ENCODE peak calls at places on chromosome 22, in six cellular contexts. Z, B, X, G, E and N are unnamed samples. For H3K36me3, the result is how much of the 10 kb centered on the place peaks cover.

GRCh38 chr22:21690401-21690801 is 24.6 kb downstream of the PPIL2 start:
- DNase-seq in Z (no peak), B (no peak), X (no peak), G (no peak), E (no peak), N (no peak)

GRCh38 chr22:33030923-33031525 is 27.2 kb downstream of the SYN3 start:
- DNase-seq in Z (no peak), B (no peak), X (no peak), G (no peak), E (peak), N (no peak)

GRCh38 chr22:47102648-47103047 is 340.2 kb downstream of the TBC1D22A start:
- DNase-seq in Z (no peak), B (no peak), X (no peak), G (peak), E (no peak), N (no peak)

GRCh38 chr22:44648085-44648820 is 53.8 kb upstream of the PRR5 start:
- DNase-seq in Z (no peak), B (no peak), X (no peak), G (no peak), E (no peak), N (peak)

GRCh38 chr22:48923165-48923875 is 904.4 kb downstream of the BRD1 start:
- DNase-seq in Z (no peak), B (no peak), X (no peak), G (no peak), E (peak), N (no peak)

GRCh38 chr22:50403701-50404101 is 60.6 kb downstream of the PPP6R2 start:
- DNase-seq in Z (peak), B (no peak), X (no peak), G (peak), E (no peak), N (no peak)

GRCh38 chr22:24567668-24568067 is 11.9 kb downstream of the SNRPD3 start:
- DNase-seq in Z (no peak), B (no peak), X (no peak), G (no peak), E (no peak), N (no peak)

GRCh38 chr22:19290400-19291217 is 910 bp downstream of the CLTCL1 start:
- DNase-seq in Z (no peak), B (no peak), X (no peak), G (no peak), E (no peak), N (no peak)

GRCh38 chr22:40436460-40437431 is 66.4 kb downstream of the SGSM3 start:
- DNase-seq in Z (no peak), B (peak), X (peak), G (peak), E (no peak), N (no peak)

GRCh38 chr22:47166446-47167016 is 404.1 kb downstream of the TBC1D22A start:
- DNase-seq in Z (no peak), B (no peak), X (no peak), G (peak), E (no peak), N (no peak)

GRCh38 chr22:45318168-45318557 is 8.4 kb downstream of the FAM118A start:
- DNase-seq in Z (peak), B (no peak), X (no peak), G (peak), E (peak), N (peak)

GRCh38 chr22:30459206-30460052 is 12.4 kb downstream of the SEC14L3 start:
- DNase-seq in Z (no peak), B (no peak), X (peak), G (no peak), E (no peak), N (no peak)

DNA sequence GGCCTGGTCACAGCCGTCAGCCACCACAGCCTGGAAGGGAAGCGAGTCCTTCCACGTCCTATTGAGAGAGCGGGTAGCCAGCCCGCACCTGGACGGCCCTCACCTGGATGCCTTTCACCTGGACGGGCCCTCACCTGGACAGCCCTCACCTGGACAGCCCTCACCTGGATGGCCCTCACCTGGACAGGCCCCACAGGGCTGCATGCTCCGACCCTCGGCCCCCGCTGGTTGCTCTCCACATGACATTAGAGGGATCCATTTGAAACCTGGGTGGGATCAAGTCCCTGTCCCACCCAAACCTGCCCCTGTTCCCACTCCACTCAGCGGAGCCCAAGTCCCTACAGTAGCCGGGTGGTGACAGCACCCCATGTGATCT is 3.7 kb downstream of the C1QTNF6 start:
- DNase-seq in Z (no peak), B (no peak), X (no peak), G (no peak), E (no peak), N (no peak)
- H3K4me3 ChIP-seq in Z (no peak), B (no peak), X (no peak), G (no peak), E (no peak), N (no peak)

DNA sequence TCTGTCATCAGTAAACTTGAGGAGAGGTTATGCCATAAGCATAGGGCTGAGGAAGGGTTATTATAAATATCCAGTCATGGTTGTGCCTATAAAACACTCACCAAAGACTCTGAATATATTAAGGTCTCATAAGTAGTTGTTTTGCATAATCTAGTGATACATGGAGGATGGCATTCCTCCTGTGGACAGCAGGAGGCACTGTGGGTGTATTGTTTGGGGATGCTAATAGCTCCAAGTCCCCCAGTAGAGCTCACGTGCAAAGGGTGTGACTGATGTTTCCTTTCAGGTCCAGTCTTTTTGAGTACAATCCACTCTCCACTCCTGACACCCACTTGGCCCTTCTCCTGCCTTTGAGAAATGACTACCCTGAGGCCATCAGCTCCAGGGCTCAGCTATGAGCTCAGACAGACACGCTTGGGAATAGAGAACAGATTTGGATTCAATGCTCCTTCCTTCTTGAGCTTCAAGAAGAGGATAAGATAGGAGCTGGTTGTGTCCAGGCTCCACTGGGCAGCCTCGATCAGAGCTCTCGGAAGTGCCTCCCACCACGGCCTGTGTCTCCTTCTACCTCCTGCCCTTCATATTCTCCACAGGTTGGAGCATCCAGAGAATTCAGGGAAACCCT is 85.2 kb upstream of the IGLL5 start:
- DNase-seq in Z (no peak), B (no peak), X (no peak), G (no peak), E (no peak), N (no peak)
- TF ChIP-seq CTCF in Z (no peak), B (peak), X (peak), G (no peak), E (no peak), N (no peak)

GRCh38 chr22:17806437-17806836 is 32.2 kb upstream of the BID start:
- DNase-seq in Z (no peak), B (no peak), X (no peak), G (peak), E (no peak), N (no peak)
- H3K36me3 ChIP-seq in Z (under half), B (under half), X (under half), G (under half), E (half or more), N (under half)

GRCh38 chr22:17706451-17706900 is 67.8 kb downstream of the BID start:
- DNase-seq in Z (peak), B (peak), X (peak), G (peak), E (no peak), N (peak)

GRCh38 chr22:17707526-17707925 is 66.7 kb downstream of the BID start:
- DNase-seq in Z (no peak), B (no peak), X (no peak), G (no peak), E (no peak), N (no peak)

GRCh38 chr22:17703811-17704210 is 65.3 kb downstream of the BCL2L13 start:
- DNase-seq in Z (no peak), B (no peak), X (no peak), G (no peak), E (no peak), N (no peak)

GRCh38 chr22:17706947-17707346 is 67.3 kb downstream of the BID start:
- DNase-seq in Z (no peak), B (no peak), X (no peak), G (no peak), E (no peak), N (no peak)

GRCh38 chr22:17705565-17706450 is 67.3 kb downstream of the BCL2L13 start:
- DNase-seq in Z (no peak), B (no peak), X (no peak), G (no peak), E (no peak), N (no peak)
- H3K4me3 ChIP-seq in Z (peak), B (peak), X (peak), G (no peak), E (peak), N (peak)